ENCODE peak calls at places on chromosomes 3 and 15, in five cellular contexts. H is transverse colon, T is suprapubic skin, D is breast epithelium, P is endothelial cell of umbilical vein. I is an unnamed sample.

GRCh38 chr15:65920121-65920520 is 50.8 kb downstream of the RAB11A start:
- DNase-seq in H (no peak), T (no peak), D (no peak), P (no peak), I (no peak)

GRCh38 chr3:101043687-101044078 is 50.5 kb upstream of the ABI3BP start:
- DNase-seq in H (no peak), T (no peak), D (no peak), P (no peak), I (no peak)

GRCh38 chr3:36394176-36394575 is 13.9 kb downstream of the STAC start:
- DNase-seq in H (no peak), T (no peak), D (no peak), P (no peak), I (no peak)

GRCh38 chr3:150844484-150844883 is 60.8 kb downstream of the MINDY4B start:
- DNase-seq in H (no peak), T (no peak), D (no peak), P (no peak), I (no peak)

GRCh38 chr3:47293822-47294221 is 11.1 kb downstream of the KLHL18 start:
- DNase-seq in H (no peak), T (no peak), D (no peak), P (no peak), I (no peak)

GRCh38 chr3:43077261-43077660 is 28.6 kb downstream of the POMGNT2 start:
- DNase-seq in H (no peak), T (no peak), D (no peak), P (no peak), I (no peak)

GRCh38 chr3:12507871-12508281 is 23.6 kb downstream of the TSEN2 start:
- DNase-seq in H (no peak), T (peak; percentile 61), D (no peak), P (peak; percentile 39), I (no peak)

GRCh38 chr3:186821429-186822367 is 15.4 kb upstream of the RFC4 start:
- DNase-seq in H (no peak), T (no peak), D (no peak), P (peak; percentile 61), I (no peak)

GRCh38 chr3:187456268-187456667 is 88.1 kb downstream of the RTP4 start:
- DNase-seq in H (no peak), T (no peak), D (no peak), P (no peak), I (no peak)

GRCh38 chr3:4394048-4394447 is 73.0 kb downstream of the SUMF1 start:
- DNase-seq in H (peak; percentile 11), T (no peak), D (no peak), P (peak; percentile 84), I (no peak)

GRCh38 chr3:158731938-158732855 is at the start of gene RARRES1:
- DNase-seq in H (peak; percentile 75), T (peak; percentile 77), D (peak; percentile 67), P (peak; percentile 50), I (peak; percentile 61)

GRCh38 chr15:101242160-101242998 is 9.5 kb downstream of the CHSY1 start:
- DNase-seq in H (peak; percentile 45), T (no peak), D (no peak), P (no peak), I (no peak)

GRCh38 chr3:59559721-59560514 is 510.1 kb upstream of the CFAP20DC start:
- DNase-seq in H (no peak), T (no peak), D (no peak), P (no peak), I (no peak)

DNA sequence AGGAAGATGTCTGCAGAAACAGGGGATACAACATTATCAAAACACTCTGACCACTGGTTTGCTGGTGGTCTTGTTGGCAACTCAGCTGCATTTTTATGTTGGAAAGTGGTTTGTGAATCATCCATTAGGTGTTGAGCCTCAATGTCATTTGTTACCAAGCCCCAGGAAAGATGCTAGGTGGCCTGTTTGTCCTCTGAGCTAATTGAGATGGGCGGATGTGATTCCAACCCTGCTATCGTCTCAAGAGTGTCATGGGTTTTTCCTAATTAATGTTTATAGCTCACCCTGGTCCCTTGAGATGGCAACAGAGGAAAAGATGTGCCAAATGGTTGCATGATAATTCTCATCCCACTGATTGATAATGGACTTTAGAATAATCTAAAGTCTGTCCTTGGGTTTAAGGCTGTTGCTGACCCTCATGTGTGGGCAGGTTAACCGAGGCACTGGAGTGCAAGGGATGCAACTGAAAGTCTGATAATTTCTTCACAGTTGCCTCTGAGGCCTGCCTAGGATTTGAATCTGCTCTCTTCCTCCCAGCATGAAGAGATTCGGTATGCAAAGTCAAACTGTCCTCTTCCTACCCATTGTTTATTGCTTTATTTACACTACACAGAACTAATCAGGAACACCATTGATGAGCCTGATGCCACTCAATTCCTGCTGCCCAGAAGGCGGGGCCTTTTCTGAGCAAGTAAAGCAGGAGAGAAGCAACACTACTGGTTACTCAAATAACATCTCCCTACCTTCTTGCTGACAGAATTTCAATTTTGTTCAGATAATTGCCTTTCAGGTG is 166.2 kb upstream of the TBC1D5 start:
- DNase-seq in H (no peak), T (no peak), D (no peak), P (no peak), I (no peak)
- TF ChIP-seq POLR2AphosphoS5 in H (no peak), T (no peak), D (no peak), P (no peak), I (no peak)

DNA sequence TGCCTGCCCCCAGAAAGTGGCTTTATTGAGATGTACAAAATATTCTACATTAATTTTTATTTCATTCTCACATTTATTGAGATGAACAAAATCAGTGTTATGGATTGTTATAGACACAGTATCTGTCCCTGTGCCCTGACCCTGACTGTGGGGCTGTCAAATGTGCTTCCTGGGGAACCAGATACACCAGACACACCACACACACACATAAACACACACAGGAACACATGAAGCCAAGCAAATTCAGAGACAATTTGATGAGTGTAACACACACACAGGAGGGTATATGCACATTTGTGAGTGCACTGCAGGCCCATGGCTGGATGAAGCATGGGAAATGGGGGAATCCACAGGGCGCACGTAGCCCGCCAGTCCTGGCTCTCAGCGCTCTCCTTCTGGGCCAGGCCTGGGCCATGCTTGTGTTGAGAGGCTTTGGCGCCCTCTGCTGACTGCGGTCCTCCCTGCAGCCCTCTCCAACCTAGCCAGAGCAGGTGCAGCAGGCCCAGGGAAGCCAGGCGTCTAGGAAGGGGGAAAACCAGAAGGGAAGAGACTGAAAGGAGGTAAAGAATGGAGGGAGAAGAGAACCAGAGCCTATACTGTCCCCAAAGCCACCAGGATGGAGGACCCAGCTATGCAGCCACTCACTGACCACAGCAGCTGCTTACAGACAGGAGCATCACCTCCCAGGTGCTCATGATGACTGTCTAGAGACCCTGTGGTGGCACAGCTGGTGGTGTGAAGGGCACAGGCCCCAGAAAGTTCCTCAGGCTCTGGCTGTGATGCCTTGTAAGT is 18.0 kb upstream of the LOXL1 start:
- DNase-seq in H (peak; percentile 81), T (peak; percentile 83), D (peak; percentile 77), P (peak; percentile 63), I (peak; percentile 65)
- TF ChIP-seq POLR2AphosphoS5 in H (no peak), T (no peak), D (no peak), P (no peak), I (no peak)

DNA sequence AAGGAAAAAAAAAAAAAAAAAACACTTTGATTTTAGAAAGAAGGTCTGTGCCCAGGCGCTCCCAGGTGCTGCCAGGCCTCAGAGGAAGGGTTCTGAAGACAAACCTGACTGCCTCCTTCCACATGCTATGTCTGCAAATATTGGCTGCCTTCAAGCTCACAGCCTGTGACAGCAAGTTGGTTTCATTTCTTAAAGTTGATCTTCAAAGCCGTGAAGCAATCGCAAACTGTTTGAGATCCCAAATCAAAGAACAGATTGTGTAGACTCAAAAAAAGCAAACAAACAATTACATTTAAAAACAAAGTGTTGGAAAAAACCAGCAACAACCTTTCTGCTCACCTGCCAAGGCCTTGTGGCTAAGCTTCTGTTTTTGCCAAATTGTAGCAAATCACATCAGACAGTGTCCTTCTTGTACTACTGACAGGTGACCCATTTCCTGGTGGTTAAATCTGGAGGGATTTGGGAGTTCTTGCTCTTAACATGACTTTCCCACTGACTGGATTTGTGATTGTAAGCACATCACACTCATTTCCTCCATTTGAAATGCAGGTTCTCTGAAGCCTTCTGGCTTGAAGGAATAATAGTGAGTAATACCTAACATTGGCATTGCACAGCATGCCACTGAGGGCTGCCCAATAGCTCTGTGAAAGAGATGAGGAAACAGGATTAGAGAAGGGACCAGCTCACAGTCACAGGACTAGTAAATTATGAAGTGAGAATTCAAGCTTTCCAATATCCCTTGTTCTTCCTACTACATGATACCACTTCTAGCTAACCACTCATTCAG is 502.4 kb downstream of the LPP start:
- DNase-seq in H (no peak), T (no peak), D (no peak), P (peak; percentile 46), I (no peak)
- TF ChIP-seq POLR2AphosphoS5 in H (no peak), T (no peak), D (no peak), P (no peak), I (no peak)

GRCh38 chr3:114480442-114480841 is 186.6 kb downstream of the TIGIT start:
- DNase-seq in H (no peak), T (no peak), D (no peak), P (no peak), I (no peak)
- TF ChIP-seq POLR2AphosphoS5 in H (peak; percentile 18), T (peak; percentile 41), D (no peak), P (no peak), I (no peak)

GRCh38 chr3:51706788-51707731 is at the start of gene GRM2:
- DNase-seq in H (peak; percentile 54), T (peak; percentile 70), D (peak; percentile 82), P (peak; percentile 66), I (no peak)
- TF ChIP-seq POLR2AphosphoS5 in H (no peak), T (peak; percentile 35), D (no peak), P (no peak), I (no peak)